ENCODE peak calls at places on chromosome 16, in nine cellular contexts. One of them, this sample, is unnamed.

GRCh38 chr16:75219838-75220237 is 1.1 kb downstream of the CTRB1 start:
- DNase-seq in ascending aorta: no peak
- DNase-seq in heart right ventricle: no peak
- DNase-seq in RWPE1: no peak
- DNase-seq in stomach: no peak
- DNase-seq in dorsolateral prefrontal cortex: no peak
- DNase-seq in GM12878: no peak
- DNase-seq in testis: no peak
- DNase-seq in neural crest cell: no peak
- DNase-seq in this sample: no peak

GRCh38 chr16:80263181-80263823 is 277.5 kb upstream of the DYNLRB2 start:
- DNase-seq in testis: no peak
- DNase-seq in stomach: no peak
- DNase-seq in neural crest cell: no peak
- DNase-seq in GM12878: no peak
- DNase-seq in dorsolateral prefrontal cortex: no peak
- DNase-seq in heart right ventricle: no peak
- DNase-seq in RWPE1: no peak
- DNase-seq in ascending aorta: no peak
- DNase-seq in this sample: no peak

GRCh38 chr16:57624044-57624688 is 4.3 kb upstream of the ADGRG1 start:
- DNase-seq in heart right ventricle: no peak
- DNase-seq in neural crest cell: no peak
- DNase-seq in dorsolateral prefrontal cortex: no peak
- DNase-seq in RWPE1: no peak
- DNase-seq in GM12878: no peak
- DNase-seq in testis: no peak
- DNase-seq in ascending aorta: no peak
- DNase-seq in stomach: no peak
- DNase-seq in this sample: peak

GRCh38 chr16:19555938-19556778 is 655 bp downstream of the VPS35L start:
- DNase-seq in RWPE1: no peak
- DNase-seq in testis: peak
- DNase-seq in stomach: no peak
- DNase-seq in ascending aorta: no peak
- DNase-seq in heart right ventricle: peak
- DNase-seq in GM12878: peak
- DNase-seq in neural crest cell: peak
- DNase-seq in dorsolateral prefrontal cortex: no peak
- DNase-seq in this sample: no peak

GRCh38 chr16:2769100-2769529 is 8.0 kb downstream of the ELOB start:
- DNase-seq in testis: no peak
- DNase-seq in stomach: no peak
- DNase-seq in neural crest cell: no peak
- DNase-seq in GM12878: no peak
- DNase-seq in ascending aorta: no peak
- DNase-seq in dorsolateral prefrontal cortex: no peak
- DNase-seq in heart right ventricle: no peak
- DNase-seq in RWPE1: no peak
- DNase-seq in this sample: peak

GRCh38 chr16:24624102-24624501 is 84.7 kb downstream of the RBBP6 start:
- DNase-seq in RWPE1: no peak
- DNase-seq in ascending aorta: no peak
- DNase-seq in heart right ventricle: no peak
- DNase-seq in stomach: no peak
- DNase-seq in dorsolateral prefrontal cortex: no peak
- DNase-seq in testis: peak
- DNase-seq in neural crest cell: no peak
- DNase-seq in GM12878: no peak
- DNase-seq in this sample: no peak

GRCh38 chr16:2825899-2826298 is 4.2 kb upstream of the ZG16B start:
- DNase-seq in GM12878: no peak
- DNase-seq in heart right ventricle: no peak
- DNase-seq in dorsolateral prefrontal cortex: no peak
- DNase-seq in ascending aorta: no peak
- DNase-seq in RWPE1: no peak
- DNase-seq in neural crest cell: no peak
- DNase-seq in testis: no peak
- DNase-seq in stomach: no peak
- DNase-seq in this sample: no peak

GRCh38 chr16:57993897-57994296 is 6.6 kb downstream of the ZNF319 start:
- DNase-seq in testis: no peak
- DNase-seq in neural crest cell: no peak
- DNase-seq in GM12878: no peak
- DNase-seq in RWPE1: no peak
- DNase-seq in dorsolateral prefrontal cortex: no peak
- DNase-seq in stomach: no peak
- DNase-seq in heart right ventricle: no peak
- DNase-seq in ascending aorta: no peak
- DNase-seq in this sample: no peak

GRCh38 chr16:14015948-14016347 is 55.2 kb upstream of the MRTFB start:
- DNase-seq in neural crest cell: no peak
- DNase-seq in ascending aorta: no peak
- DNase-seq in heart right ventricle: no peak
- DNase-seq in stomach: no peak
- DNase-seq in testis: no peak
- DNase-seq in GM12878: no peak
- DNase-seq in RWPE1: peak
- DNase-seq in dorsolateral prefrontal cortex: no peak
- DNase-seq in this sample: no peak

GRCh38 chr16:14015461-14015860 is 55.7 kb upstream of the MRTFB start:
- DNase-seq in heart right ventricle: no peak
- DNase-seq in dorsolateral prefrontal cortex: no peak
- DNase-seq in RWPE1: no peak
- DNase-seq in testis: no peak
- DNase-seq in neural crest cell: no peak
- DNase-seq in stomach: no peak
- DNase-seq in ascending aorta: no peak
- DNase-seq in GM12878: no peak
- DNase-seq in this sample: no peak

GRCh38 chr16:14020141-14020540 is 51.0 kb upstream of the MRTFB start:
- DNase-seq in neural crest cell: no peak
- DNase-seq in ascending aorta: no peak
- DNase-seq in GM12878: no peak
- DNase-seq in heart right ventricle: no peak
- DNase-seq in dorsolateral prefrontal cortex: no peak
- DNase-seq in stomach: no peak
- DNase-seq in RWPE1: no peak
- DNase-seq in testis: no peak
- DNase-seq in this sample: no peak

GRCh38 chr16:14015017-14015416 is 56.1 kb upstream of the MRTFB start:
- DNase-seq in heart right ventricle: no peak
- DNase-seq in testis: no peak
- DNase-seq in dorsolateral prefrontal cortex: no peak
- DNase-seq in ascending aorta: no peak
- DNase-seq in neural crest cell: no peak
- DNase-seq in RWPE1: no peak
- DNase-seq in stomach: no peak
- DNase-seq in GM12878: no peak
- DNase-seq in this sample: no peak

DNA sequence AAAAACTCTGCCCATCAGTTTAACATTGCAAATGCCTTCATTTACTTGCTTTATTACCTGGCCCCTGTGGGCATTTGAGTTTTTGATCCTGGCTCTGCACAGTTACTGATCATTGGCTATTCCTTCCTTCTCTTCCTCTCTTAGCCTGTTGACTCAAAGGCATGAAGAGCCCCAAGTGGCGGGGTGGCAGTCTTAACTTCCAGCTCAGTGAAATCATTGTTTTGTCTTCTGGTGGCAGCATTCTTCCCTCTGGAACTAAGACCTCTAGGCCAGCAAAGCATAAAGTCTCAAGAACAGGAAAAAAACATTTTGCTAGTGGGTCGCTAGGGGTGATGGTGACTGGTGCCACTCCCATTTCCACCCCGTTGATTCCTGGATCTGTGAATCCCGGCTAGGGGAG is 52.3 kb upstream of the MRTFB start:
- DNase-seq in dorsolateral prefrontal cortex: no peak
- DNase-seq in testis: no peak
- DNase-seq in heart right ventricle: no peak
- DNase-seq in GM12878: no peak
- DNase-seq in stomach: no peak
- DNase-seq in neural crest cell: no peak
- DNase-seq in ascending aorta: no peak
- DNase-seq in RWPE1: no peak
- DNase-seq in this sample: no peak
- TF ChIP-seq CTCF in dorsolateral prefrontal cortex: no peak
- TF ChIP-seq CTCF in testis: no peak
- TF ChIP-seq CTCF in heart right ventricle: no peak
- TF ChIP-seq CTCF in GM12878: no peak
- TF ChIP-seq CTCF in stomach: no peak
- TF ChIP-seq CTCF in neural crest cell: no peak
- TF ChIP-seq CTCF in ascending aorta: no peak
- TF ChIP-seq CTCF in RWPE1: no peak
- TF ChIP-seq CTCF in this sample: no peak

GRCh38 chr16:27257271-27257670 is 11.3 kb downstream of the NSMCE1 start:
- DNase-seq in heart right ventricle: no peak
- DNase-seq in testis: no peak
- DNase-seq in dorsolateral prefrontal cortex: no peak
- DNase-seq in stomach: no peak
- DNase-seq in GM12878: no peak
- DNase-seq in neural crest cell: no peak
- DNase-seq in RWPE1: no peak
- DNase-seq in ascending aorta: no peak
- DNase-seq in this sample: no peak

GRCh38 chr16:27258241-27258734 is 10.3 kb downstream of the NSMCE1 start:
- DNase-seq in GM12878: no peak
- DNase-seq in RWPE1: peak
- DNase-seq in stomach: no peak
- DNase-seq in neural crest cell: no peak
- DNase-seq in dorsolateral prefrontal cortex: no peak
- DNase-seq in heart right ventricle: no peak
- DNase-seq in ascending aorta: no peak
- DNase-seq in testis: no peak
- DNase-seq in this sample: no peak

GRCh38 chr16:27254262-27254811 is 14.2 kb downstream of the NSMCE1 start:
- DNase-seq in stomach: no peak
- DNase-seq in testis: no peak
- DNase-seq in neural crest cell: no peak
- DNase-seq in heart right ventricle: no peak
- DNase-seq in dorsolateral prefrontal cortex: no peak
- DNase-seq in ascending aorta: no peak
- DNase-seq in RWPE1: no peak
- DNase-seq in GM12878: peak
- DNase-seq in this sample: no peak

GRCh38 chr16:27259710-27260109 is 8.9 kb downstream of the NSMCE1 start:
- DNase-seq in testis: no peak
- DNase-seq in neural crest cell: no peak
- DNase-seq in GM12878: no peak
- DNase-seq in stomach: no peak
- DNase-seq in dorsolateral prefrontal cortex: no peak
- DNase-seq in RWPE1: no peak
- DNase-seq in ascending aorta: no peak
- DNase-seq in heart right ventricle: no peak
- DNase-seq in this sample: no peak

DNA sequence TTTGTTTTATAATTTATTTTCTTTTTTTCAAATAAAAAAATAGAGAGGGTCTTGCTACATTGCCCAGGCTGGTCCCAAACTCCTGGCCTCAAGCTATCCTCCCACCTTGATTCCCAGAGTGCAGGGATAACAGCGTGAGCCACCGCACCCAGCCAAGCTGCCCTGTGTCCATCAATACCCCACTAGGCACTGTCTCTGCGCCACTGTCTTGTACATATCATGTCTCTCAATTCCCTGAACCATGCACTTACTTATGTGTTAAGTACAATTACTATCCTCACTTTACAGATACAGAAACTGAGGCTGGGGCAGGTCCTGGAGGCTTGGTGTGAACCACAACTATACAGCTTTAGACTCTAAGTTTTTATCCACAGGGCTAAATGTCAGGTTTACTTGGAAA is 11.7 kb downstream of the NSMCE1 start:
- DNase-seq in testis: no peak
- DNase-seq in heart right ventricle: no peak
- DNase-seq in neural crest cell: no peak
- DNase-seq in ascending aorta: no peak
- DNase-seq in stomach: no peak
- DNase-seq in GM12878: no peak
- DNase-seq in dorsolateral prefrontal cortex: no peak
- DNase-seq in RWPE1: no peak
- DNase-seq in this sample: no peak
- TF ChIP-seq CTCF in testis: no peak
- TF ChIP-seq CTCF in heart right ventricle: no peak
- TF ChIP-seq CTCF in neural crest cell: no peak
- TF ChIP-seq CTCF in ascending aorta: no peak
- TF ChIP-seq CTCF in stomach: no peak
- TF ChIP-seq CTCF in GM12878: no peak
- TF ChIP-seq CTCF in dorsolateral prefrontal cortex: no peak
- TF ChIP-seq CTCF in RWPE1: no peak
- TF ChIP-seq CTCF in this sample: no peak

GRCh38 chr16:9404811-9405210 is 313.4 kb downstream of the HAPSTR1 start:
- DNase-seq in neural crest cell: no peak
- DNase-seq in RWPE1: no peak
- DNase-seq in ascending aorta: no peak
- DNase-seq in heart right ventricle: no peak
- DNase-seq in dorsolateral prefrontal cortex: no peak
- DNase-seq in GM12878: no peak
- DNase-seq in stomach: no peak
- DNase-seq in testis: no peak
- DNase-seq in this sample: no peak

GRCh38 chr16:9407206-9407758 is 315.8 kb downstream of the HAPSTR1 start:
- DNase-seq in testis: no peak
- DNase-seq in GM12878: no peak
- DNase-seq in stomach: no peak
- DNase-seq in dorsolateral prefrontal cortex: no peak
- DNase-seq in neural crest cell: no peak
- DNase-seq in RWPE1: no peak
- DNase-seq in ascending aorta: no peak
- DNase-seq in heart right ventricle: no peak
- DNase-seq in this sample: no peak

GRCh38 chr16:9401173-9401572 is 309.7 kb downstream of the HAPSTR1 start:
- DNase-seq in neural crest cell: no peak
- DNase-seq in GM12878: no peak
- DNase-seq in RWPE1: no peak
- DNase-seq in dorsolateral prefrontal cortex: no peak
- DNase-seq in heart right ventricle: no peak
- DNase-seq in stomach: no peak
- DNase-seq in testis: no peak
- DNase-seq in ascending aorta: no peak
- DNase-seq in this sample: no peak

GRCh38 chr16:9406039-9406438 is 314.6 kb downstream of the HAPSTR1 start:
- DNase-seq in RWPE1: no peak
- DNase-seq in GM12878: no peak
- DNase-seq in neural crest cell: no peak
- DNase-seq in ascending aorta: no peak
- DNase-seq in testis: no peak
- DNase-seq in dorsolateral prefrontal cortex: no peak
- DNase-seq in stomach: no peak
- DNase-seq in heart right ventricle: no peak
- DNase-seq in this sample: no peak

GRCh38 chr16:9402293-9402865 is 310.9 kb downstream of the HAPSTR1 start:
- DNase-seq in RWPE1: no peak
- DNase-seq in neural crest cell: no peak
- DNase-seq in stomach: no peak
- DNase-seq in dorsolateral prefrontal cortex: no peak
- DNase-seq in GM12878: no peak
- DNase-seq in heart right ventricle: no peak
- DNase-seq in ascending aorta: no peak
- DNase-seq in testis: no peak
- DNase-seq in this sample: no peak
- TF ChIP-seq CTCF in RWPE1: no peak
- TF ChIP-seq CTCF in neural crest cell: no peak
- TF ChIP-seq CTCF in stomach: no peak
- TF ChIP-seq CTCF in dorsolateral prefrontal cortex: no peak
- TF ChIP-seq CTCF in GM12878: no peak
- TF ChIP-seq CTCF in heart right ventricle: no peak
- TF ChIP-seq CTCF in ascending aorta: no peak
- TF ChIP-seq CTCF in testis: no peak
- TF ChIP-seq CTCF in this sample: no peak

DNA sequence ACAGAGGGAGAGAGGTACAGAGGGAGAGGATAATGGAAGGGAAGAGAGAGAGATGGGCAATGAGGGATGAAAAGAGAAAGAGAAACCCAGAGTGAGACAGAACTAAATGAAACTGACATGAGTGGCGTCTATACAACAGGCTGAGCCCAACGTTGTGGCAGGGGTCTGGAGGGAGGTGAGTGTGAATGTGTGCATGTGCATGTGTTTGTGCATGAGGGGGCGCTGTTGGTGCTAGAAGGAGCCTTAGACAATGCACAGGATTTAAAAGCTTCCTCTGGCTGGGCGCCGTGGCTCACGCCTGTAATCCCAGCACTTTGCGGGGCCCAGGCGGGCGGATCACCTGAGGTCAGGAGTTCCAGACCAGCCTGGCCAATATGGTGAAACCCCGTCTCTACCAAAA is 454.8 kb upstream of the CDH11 start:
- DNase-seq in dorsolateral prefrontal cortex: no peak
- DNase-seq in ascending aorta: no peak
- DNase-seq in neural crest cell: no peak
- DNase-seq in stomach: no peak
- DNase-seq in testis: no peak
- DNase-seq in heart right ventricle: no peak
- DNase-seq in GM12878: no peak
- DNase-seq in RWPE1: no peak
- DNase-seq in this sample: no peak
- TF ChIP-seq CTCF in dorsolateral prefrontal cortex: no peak
- TF ChIP-seq CTCF in ascending aorta: no peak
- TF ChIP-seq CTCF in neural crest cell: no peak
- TF ChIP-seq CTCF in stomach: no peak
- TF ChIP-seq CTCF in testis: no peak
- TF ChIP-seq CTCF in heart right ventricle: no peak
- TF ChIP-seq CTCF in GM12878: no peak
- TF ChIP-seq CTCF in RWPE1: no peak
- TF ChIP-seq CTCF in this sample: no peak